ENCODE peak calls at places on chromosomes 5 and 9, in seven cellular contexts. One of them, this sample, is unnamed. For H3K36me3, the result is how much of the 10 kb centered on the place peaks cover.

GRCh38 chr9:83935276-83935890 is 14.2 kb upstream of the KIF27 start:
- DNase-seq in endothelial cell of umbilical vein: peak
- DNase-seq in lung: no peak
- DNase-seq in MM.1S: no peak
- DNase-seq in ovary: no peak
- DNase-seq in psoas muscle: no peak
- DNase-seq in neural progenitor cell: peak
- DNase-seq in this sample: no peak

GRCh38 chr9:132663120-132663519 is 6.7 kb downstream of the DDX31 start:
- DNase-seq in lung: no peak
- DNase-seq in neural progenitor cell: peak
- DNase-seq in ovary: no peak
- DNase-seq in psoas muscle: no peak
- DNase-seq in MM.1S: no peak
- DNase-seq in endothelial cell of umbilical vein: no peak
- DNase-seq in this sample: no peak

GRCh38 chr9:38278931-38279532 is 113.5 kb upstream of the ALDH1B1 start:
- DNase-seq in psoas muscle: no peak
- DNase-seq in lung: no peak
- DNase-seq in neural progenitor cell: no peak
- DNase-seq in MM.1S: no peak
- DNase-seq in endothelial cell of umbilical vein: no peak
- DNase-seq in ovary: no peak
- DNase-seq in this sample: no peak

GRCh38 chr9:38039907-38040682 is 28.9 kb downstream of the SHB start:
- DNase-seq in MM.1S: no peak
- DNase-seq in neural progenitor cell: no peak
- DNase-seq in psoas muscle: no peak
- DNase-seq in ovary: no peak
- DNase-seq in endothelial cell of umbilical vein: no peak
- DNase-seq in lung: no peak
- DNase-seq in this sample: no peak

GRCh38 chr9:20623021-20623747 is 885 bp upstream of the MLLT3 start:
- DNase-seq in lung: peak
- DNase-seq in endothelial cell of umbilical vein: peak
- DNase-seq in neural progenitor cell: peak
- DNase-seq in psoas muscle: peak
- DNase-seq in ovary: peak
- DNase-seq in MM.1S: peak
- DNase-seq in this sample: peak

GRCh38 chr9:4541848-4542247 is 51.6 kb downstream of the SLC1A1 start:
- DNase-seq in ovary: no peak
- DNase-seq in MM.1S: no peak
- DNase-seq in lung: no peak
- DNase-seq in psoas muscle: no peak
- DNase-seq in endothelial cell of umbilical vein: peak
- DNase-seq in neural progenitor cell: no peak
- DNase-seq in this sample: no peak

GRCh38 chr9:120978987-120979386 is 52.4 kb upstream of the TRAF1 start:
- DNase-seq in psoas muscle: no peak
- DNase-seq in endothelial cell of umbilical vein: no peak
- DNase-seq in neural progenitor cell: no peak
- DNase-seq in ovary: no peak
- DNase-seq in lung: no peak
- DNase-seq in MM.1S: no peak
- DNase-seq in this sample: no peak

GRCh38 chr5:69493235-69493925 is 790 bp downstream of the OCLN start:
- DNase-seq in MM.1S: peak
- DNase-seq in endothelial cell of umbilical vein: peak
- DNase-seq in lung: peak
- DNase-seq in neural progenitor cell: peak
- DNase-seq in ovary: no peak
- DNase-seq in psoas muscle: no peak
- DNase-seq in this sample: peak

GRCh38 chr9:93672622-93673270 is 96.4 kb downstream of the PHF2 start:
- DNase-seq in lung: no peak
- DNase-seq in MM.1S: no peak
- DNase-seq in neural progenitor cell: no peak
- DNase-seq in psoas muscle: peak
- DNase-seq in endothelial cell of umbilical vein: no peak
- DNase-seq in ovary: no peak
- DNase-seq in this sample: no peak

GRCh38 chr9:97895695-97896332 is 26.5 kb downstream of the TRMO start:
- DNase-seq in ovary: no peak
- DNase-seq in MM.1S: peak
- DNase-seq in endothelial cell of umbilical vein: no peak
- DNase-seq in psoas muscle: no peak
- DNase-seq in neural progenitor cell: peak
- DNase-seq in lung: no peak
- DNase-seq in this sample: peak

GRCh38 chr9:6576930-6577329 is 68.6 kb downstream of the GLDC start:
- DNase-seq in lung: no peak
- DNase-seq in MM.1S: no peak
- DNase-seq in neural progenitor cell: no peak
- DNase-seq in psoas muscle: no peak
- DNase-seq in endothelial cell of umbilical vein: no peak
- DNase-seq in ovary: no peak
- DNase-seq in this sample: no peak

GRCh38 chr5:134503937-134504437 is 21.5 kb upstream of the JADE2 start:
- DNase-seq in neural progenitor cell: no peak
- DNase-seq in psoas muscle: no peak
- DNase-seq in MM.1S: no peak
- DNase-seq in lung: no peak
- DNase-seq in ovary: no peak
- DNase-seq in endothelial cell of umbilical vein: no peak
- DNase-seq in this sample: no peak

GRCh38 chr9:93600504-93600903 is 24.1 kb downstream of the PHF2 start:
- DNase-seq in neural progenitor cell: no peak
- DNase-seq in MM.1S: no peak
- DNase-seq in ovary: no peak
- DNase-seq in psoas muscle: peak
- DNase-seq in lung: peak
- DNase-seq in endothelial cell of umbilical vein: no peak
- DNase-seq in this sample: no peak

GRCh38 chr9:135886147-135886981 is 21.0 kb downstream of the CAMSAP1 start:
- DNase-seq in endothelial cell of umbilical vein: no peak
- DNase-seq in MM.1S: no peak
- DNase-seq in neural progenitor cell: no peak
- DNase-seq in psoas muscle: no peak
- DNase-seq in ovary: no peak
- DNase-seq in lung: no peak
- DNase-seq in this sample: no peak

GRCh38 chr9:109253637-109254284 is 67.1 kb downstream of the EPB41L4B start:
- DNase-seq in psoas muscle: no peak
- DNase-seq in MM.1S: no peak
- DNase-seq in lung: no peak
- DNase-seq in endothelial cell of umbilical vein: no peak
- DNase-seq in ovary: no peak
- DNase-seq in neural progenitor cell: no peak
- DNase-seq in this sample: no peak

GRCh38 chr9:135821116-135821515 is 86.2 kb downstream of the CAMSAP1 start:
- DNase-seq in lung: no peak
- DNase-seq in psoas muscle: no peak
- DNase-seq in endothelial cell of umbilical vein: no peak
- DNase-seq in MM.1S: no peak
- DNase-seq in ovary: no peak
- DNase-seq in neural progenitor cell: no peak
- DNase-seq in this sample: no peak

GRCh38 chr9:9847750-9848149 is 765.1 kb downstream of the PTPRD start:
- DNase-seq in endothelial cell of umbilical vein: no peak
- DNase-seq in MM.1S: peak
- DNase-seq in psoas muscle: no peak
- DNase-seq in neural progenitor cell: peak
- DNase-seq in lung: no peak
- DNase-seq in ovary: no peak
- DNase-seq in this sample: no peak

GRCh38 chr9:125241863-125242739 is 958 bp upstream of the HSPA5 start:
- DNase-seq in lung: peak
- DNase-seq in neural progenitor cell: no peak
- DNase-seq in ovary: no peak
- DNase-seq in endothelial cell of umbilical vein: no peak
- DNase-seq in MM.1S: no peak
- DNase-seq in psoas muscle: peak
- DNase-seq in this sample: no peak

GRCh38 chr9:18539203-18539602 is 65.2 kb downstream of the ADAMTSL1 start:
- DNase-seq in psoas muscle: no peak
- DNase-seq in MM.1S: no peak
- DNase-seq in ovary: no peak
- DNase-seq in neural progenitor cell: no peak
- DNase-seq in lung: no peak
- DNase-seq in endothelial cell of umbilical vein: no peak
- DNase-seq in this sample: no peak

GRCh38 chr9:81549500-81550206 is 139.7 kb downstream of the TLE1 start:
- DNase-seq in endothelial cell of umbilical vein: no peak
- DNase-seq in neural progenitor cell: peak
- DNase-seq in ovary: no peak
- DNase-seq in lung: no peak
- DNase-seq in MM.1S: no peak
- DNase-seq in psoas muscle: no peak
- DNase-seq in this sample: no peak

GRCh38 chr5:54103871-54104270 is 206.5 kb downstream of the ARL15 start:
- DNase-seq in MM.1S: no peak
- DNase-seq in lung: no peak
- DNase-seq in endothelial cell of umbilical vein: no peak
- DNase-seq in psoas muscle: no peak
- DNase-seq in ovary: no peak
- DNase-seq in neural progenitor cell: peak
- DNase-seq in this sample: no peak

GRCh38 chr9:133238851-133239532 is 29.9 kb upstream of the OBP2B start:
- DNase-seq in endothelial cell of umbilical vein: peak
- DNase-seq in MM.1S: no peak
- DNase-seq in lung: peak
- DNase-seq in ovary: peak
- DNase-seq in psoas muscle: peak
- DNase-seq in neural progenitor cell: peak
- DNase-seq in this sample: peak

GRCh38 chr5:81787843-81788242 is 36.9 kb upstream of the SSBP2 start:
- DNase-seq in ovary: peak
- DNase-seq in neural progenitor cell: peak
- DNase-seq in MM.1S: peak
- DNase-seq in psoas muscle: no peak
- DNase-seq in endothelial cell of umbilical vein: peak
- DNase-seq in lung: peak
- DNase-seq in this sample: no peak

GRCh38 chr9:111743275-111743674 is 51.5 kb downstream of the SHOC1 start:
- DNase-seq in lung: no peak
- DNase-seq in neural progenitor cell: no peak
- DNase-seq in ovary: no peak
- DNase-seq in MM.1S: no peak
- DNase-seq in psoas muscle: no peak
- DNase-seq in endothelial cell of umbilical vein: peak
- DNase-seq in this sample: no peak

GRCh38 chr5:173772407-173773059 is 115.6 kb upstream of the CPEB4 start:
- DNase-seq in endothelial cell of umbilical vein: no peak
- DNase-seq in psoas muscle: no peak
- DNase-seq in lung: no peak
- DNase-seq in MM.1S: no peak
- DNase-seq in neural progenitor cell: no peak
- DNase-seq in ovary: no peak
- DNase-seq in this sample: no peak

GRCh38 chr9:136255166-136255538 is 9.5 kb upstream of the QSOX2 start:
- DNase-seq in MM.1S: no peak
- DNase-seq in psoas muscle: no peak
- DNase-seq in lung: no peak
- DNase-seq in neural progenitor cell: no peak
- DNase-seq in endothelial cell of umbilical vein: no peak
- DNase-seq in ovary: peak
- DNase-seq in this sample: no peak

DNA sequence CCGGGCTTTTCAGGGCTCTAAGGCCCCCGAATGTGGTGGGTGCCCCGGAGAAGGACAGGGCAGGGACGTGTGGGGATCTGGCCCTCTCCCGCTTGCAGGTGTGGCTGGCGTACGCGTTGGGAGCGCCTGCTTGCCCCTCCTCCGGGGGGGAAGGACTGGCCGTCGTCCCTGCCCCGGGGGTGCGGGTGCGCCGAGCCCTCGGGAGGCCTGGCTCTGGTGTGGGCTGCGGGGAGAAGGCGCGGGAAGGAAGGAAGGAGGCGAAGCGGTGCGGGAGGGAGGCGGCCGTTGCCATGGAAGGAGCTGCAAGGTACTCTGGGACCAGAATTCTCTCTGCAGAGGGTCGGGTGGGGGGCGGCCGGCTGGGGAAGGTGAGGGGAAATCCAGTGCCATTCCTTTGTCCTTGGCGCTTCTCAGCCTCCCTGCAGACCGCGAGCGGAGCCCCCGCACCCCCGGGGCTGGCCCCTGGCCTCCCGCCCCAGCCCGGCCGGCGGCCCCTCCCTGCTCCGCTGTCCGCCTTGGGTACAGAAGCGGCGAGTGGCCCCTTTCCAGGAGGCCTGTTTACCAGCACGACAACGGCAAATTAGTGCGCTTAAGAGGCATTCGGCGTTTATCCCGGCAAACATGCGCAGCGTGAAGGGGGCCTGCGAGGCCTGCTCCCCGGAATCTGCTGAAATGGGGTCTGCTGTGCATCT is 67.1 kb upstream of the UNC5A start:
- DNase-seq in endothelial cell of umbilical vein: no peak
- DNase-seq in ovary: no peak
- DNase-seq in MM.1S: no peak
- DNase-seq in lung: peak
- DNase-seq in psoas muscle: no peak
- DNase-seq in neural progenitor cell: peak
- DNase-seq in this sample: no peak
- H3K4me3 ChIP-seq in endothelial cell of umbilical vein: no peak
- H3K4me3 ChIP-seq in ovary: no peak
- H3K4me3 ChIP-seq in MM.1S: no peak
- H3K4me3 ChIP-seq in lung: no peak
- H3K4me3 ChIP-seq in psoas muscle: no peak
- H3K4me3 ChIP-seq in neural progenitor cell: peak
- H3K4me3 ChIP-seq in this sample: peak

GRCh38 chr5:73093943-73094342 is 26.4 kb upstream of the TMEM171 start:
- DNase-seq in psoas muscle: no peak
- DNase-seq in neural progenitor cell: no peak
- DNase-seq in lung: no peak
- DNase-seq in ovary: no peak
- DNase-seq in endothelial cell of umbilical vein: peak
- DNase-seq in MM.1S: no peak
- DNase-seq in this sample: no peak

GRCh38 chr5:73088026-73088425 is 32.3 kb upstream of the TMEM171 start:
- DNase-seq in psoas muscle: no peak
- DNase-seq in lung: no peak
- DNase-seq in MM.1S: no peak
- DNase-seq in neural progenitor cell: no peak
- DNase-seq in ovary: no peak
- DNase-seq in endothelial cell of umbilical vein: no peak
- DNase-seq in this sample: no peak
- H3K36me3 ChIP-seq in psoas muscle: under half
- H3K36me3 ChIP-seq in lung: under half
- H3K36me3 ChIP-seq in MM.1S: under half
- H3K36me3 ChIP-seq in neural progenitor cell: under half
- H3K36me3 ChIP-seq in ovary: under half
- H3K36me3 ChIP-seq in endothelial cell of umbilical vein: under half
- H3K36me3 ChIP-seq in this sample: under half

GRCh38 chr5:56873056-56873455 is 36.3 kb upstream of the SETD9 start:
- DNase-seq in endothelial cell of umbilical vein: no peak
- DNase-seq in psoas muscle: no peak
- DNase-seq in neural progenitor cell: no peak
- DNase-seq in lung: no peak
- DNase-seq in MM.1S: no peak
- DNase-seq in ovary: no peak
- DNase-seq in this sample: no peak
- TF ChIP-seq CTCF in endothelial cell of umbilical vein: no peak
- TF ChIP-seq CTCF in psoas muscle: no peak
- TF ChIP-seq CTCF in neural progenitor cell: no peak
- TF ChIP-seq CTCF in lung: no peak
- TF ChIP-seq CTCF in MM.1S: no peak
- TF ChIP-seq CTCF in ovary: no peak
- TF ChIP-seq CTCF in this sample: no peak

GRCh38 chr5:169299146-169299545 is 1.8 kb downstream of the SLIT3 start:
- DNase-seq in lung: peak
- DNase-seq in ovary: no peak
- DNase-seq in psoas muscle: no peak
- DNase-seq in MM.1S: no peak
- DNase-seq in neural progenitor cell: no peak
- DNase-seq in endothelial cell of umbilical vein: no peak
- DNase-seq in this sample: no peak
- H3K4me3 ChIP-seq in lung: no peak
- H3K4me3 ChIP-seq in ovary: peak
- H3K4me3 ChIP-seq in psoas muscle: peak
- H3K4me3 ChIP-seq in MM.1S: no peak
- H3K4me3 ChIP-seq in neural progenitor cell: no peak
- H3K4me3 ChIP-seq in endothelial cell of umbilical vein: no peak
- H3K4me3 ChIP-seq in this sample: no peak

This sample was measured in Caco-2.